ENCODE peak calls at places on chromosomes 1 and 21, in seven cellular contexts. F is breast epithelium, S is Panc1, U is endothelial cell of umbilical vein, Y is stomach, O is prostate gland, H is upper lobe of left lung. J is an unnamed sample.

GRCh38 chr1:9723926-9724325 is 72.4 kb downstream of the PIK3CD start:
- DNase-seq in F (no peak), S (no peak), U (no peak), Y (no peak), O (no peak), H (no peak), J (no peak)

GRCh38 chr1:94255476-94255875 is 18.1 kb upstream of the ARHGAP29 start:
- DNase-seq in F (no peak), S (no peak), U (peak), Y (no peak), O (no peak), H (no peak), J (no peak)

GRCh38 chr1:85463666-85464496 is 1.1 kb downstream of the DDAH1 start:
- DNase-seq in F (no peak), S (no peak), U (no peak), Y (no peak), O (no peak), H (no peak), J (no peak)

GRCh38 chr1:12208764-12209494 is 20.9 kb upstream of the VPS13D start:
- DNase-seq in F (peak), S (peak), U (peak), Y (peak), O (peak), H (peak), J (no peak)

GRCh38 chr1:29236993-29237905 is 927 bp downstream of the PTPRU start:
- DNase-seq in F (no peak), S (no peak), U (peak), Y (peak), O (peak), H (peak), J (no peak)

GRCh38 chr1:50522943-50523342 is 99.7 kb upstream of the DMRTA2 start:
- DNase-seq in F (no peak), S (no peak), U (no peak), Y (no peak), O (no peak), H (no peak), J (no peak)

GRCh38 chr1:41495171-41495948 is 10.9 kb upstream of the EDN2 start:
- DNase-seq in F (no peak), S (no peak), U (peak), Y (no peak), O (no peak), H (peak), J (no peak)

GRCh38 chr1:62869217-62869754 is 85.4 kb downstream of the ATG4C start:
- DNase-seq in F (no peak), S (no peak), U (no peak), Y (no peak), O (no peak), H (no peak), J (no peak)

GRCh38 chr1:219518168-219518905 is 94.6 kb downstream of the ZC3H11B start:
- DNase-seq in F (no peak), S (no peak), U (no peak), Y (no peak), O (no peak), H (no peak), J (no peak)

DNA sequence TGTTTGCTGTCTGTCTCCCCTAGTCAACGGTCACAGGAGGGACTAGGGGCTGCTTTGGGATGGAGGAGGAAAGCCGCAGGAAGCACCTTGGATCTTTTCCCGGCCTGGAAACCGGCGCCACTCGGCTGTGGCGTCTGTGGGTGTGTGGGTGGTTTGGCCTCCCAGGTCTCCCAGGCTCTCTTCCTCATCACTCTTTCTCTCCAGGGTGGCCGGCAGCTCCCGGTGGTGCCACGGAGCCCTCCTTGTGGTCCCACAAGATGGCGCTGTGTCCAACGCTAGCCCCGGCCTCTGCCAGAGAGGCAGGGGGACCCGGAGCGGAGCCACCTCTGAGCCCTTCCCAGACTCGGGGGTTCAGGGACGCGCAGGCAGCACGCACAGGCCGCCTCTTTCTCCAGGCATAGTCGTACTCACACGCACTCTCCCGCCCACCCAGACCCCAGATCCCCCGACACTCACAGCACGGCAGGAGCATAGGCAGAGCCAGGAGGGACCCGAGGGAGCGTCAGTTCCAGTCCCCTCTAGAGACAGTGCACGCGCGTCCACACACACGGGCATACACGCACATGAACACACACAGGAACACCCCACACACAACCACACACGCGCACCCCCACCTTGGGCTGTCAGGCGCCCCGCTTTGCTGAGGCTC is 31.2 kb downstream of the CDCP2 start:
- DNase-seq in F (peak), S (no peak), U (peak), Y (peak), O (peak), H (peak), J (no peak)
- TF ChIP-seq POLR2AphosphoS5 in F (peak), S (no peak), U (no peak), Y (no peak), O (peak), H (no peak), J (peak)

DNA sequence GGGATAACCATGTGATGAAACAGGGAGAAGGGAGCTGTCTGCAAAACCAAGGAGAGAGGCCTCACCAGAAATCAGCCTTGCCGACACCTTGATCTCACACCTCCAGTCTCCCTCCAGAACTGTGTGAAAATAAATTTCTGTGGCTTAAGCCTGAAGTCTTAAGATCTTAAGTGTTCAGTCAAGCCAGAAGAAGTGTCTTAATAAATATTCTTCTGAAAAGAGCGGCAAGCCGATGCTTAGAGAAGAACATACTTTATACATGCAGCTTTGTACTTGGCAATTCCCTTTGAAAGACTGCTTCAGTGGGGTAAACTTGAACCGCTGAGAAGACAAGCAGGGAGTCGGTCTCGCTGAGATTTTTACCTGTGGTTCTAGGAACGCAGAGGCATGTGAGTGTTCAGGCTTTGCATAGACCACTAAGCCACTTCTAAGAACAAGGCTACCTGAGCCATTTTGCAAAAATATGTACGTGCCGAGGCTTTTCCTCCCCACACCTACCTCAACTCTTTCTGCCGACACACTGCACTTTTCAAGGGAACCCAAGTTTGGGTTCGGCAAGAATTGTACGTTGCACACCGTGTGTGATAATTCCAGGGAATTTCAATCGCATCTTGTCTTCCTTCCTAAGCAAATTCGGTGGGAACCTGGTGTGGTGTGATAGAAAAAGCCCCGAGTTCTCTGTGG is 3.4 kb downstream of the RUNX1 start:
- DNase-seq in F (no peak), S (no peak), U (no peak), Y (no peak), O (no peak), H (no peak), J (no peak)
- H3K27ac ChIP-seq in F (no peak), S (no peak), U (no peak), Y (no peak), O (no peak), H (peak), J (peak)

GRCh38 chr1:3644273-3644672 is 5.6 kb downstream of the WRAP73 start:
- DNase-seq in F (peak), S (no peak), U (no peak), Y (no peak), O (no peak), H (no peak), J (no peak)
- TF ChIP-seq POLR2AphosphoS5 in F (no peak), S (no peak), U (no peak), Y (no peak), O (no peak), H (no peak), J (no peak)

GRCh38 chr1:33711511-33711910 is 152.4 kb upstream of the HMGB4 start:
- DNase-seq in F (no peak), S (no peak), U (no peak), Y (no peak), O (no peak), H (no peak), J (peak)
- H3K27ac ChIP-seq in F (no peak), S (no peak), U (no peak), Y (no peak), O (no peak), H (no peak), J (no peak)

DNA sequence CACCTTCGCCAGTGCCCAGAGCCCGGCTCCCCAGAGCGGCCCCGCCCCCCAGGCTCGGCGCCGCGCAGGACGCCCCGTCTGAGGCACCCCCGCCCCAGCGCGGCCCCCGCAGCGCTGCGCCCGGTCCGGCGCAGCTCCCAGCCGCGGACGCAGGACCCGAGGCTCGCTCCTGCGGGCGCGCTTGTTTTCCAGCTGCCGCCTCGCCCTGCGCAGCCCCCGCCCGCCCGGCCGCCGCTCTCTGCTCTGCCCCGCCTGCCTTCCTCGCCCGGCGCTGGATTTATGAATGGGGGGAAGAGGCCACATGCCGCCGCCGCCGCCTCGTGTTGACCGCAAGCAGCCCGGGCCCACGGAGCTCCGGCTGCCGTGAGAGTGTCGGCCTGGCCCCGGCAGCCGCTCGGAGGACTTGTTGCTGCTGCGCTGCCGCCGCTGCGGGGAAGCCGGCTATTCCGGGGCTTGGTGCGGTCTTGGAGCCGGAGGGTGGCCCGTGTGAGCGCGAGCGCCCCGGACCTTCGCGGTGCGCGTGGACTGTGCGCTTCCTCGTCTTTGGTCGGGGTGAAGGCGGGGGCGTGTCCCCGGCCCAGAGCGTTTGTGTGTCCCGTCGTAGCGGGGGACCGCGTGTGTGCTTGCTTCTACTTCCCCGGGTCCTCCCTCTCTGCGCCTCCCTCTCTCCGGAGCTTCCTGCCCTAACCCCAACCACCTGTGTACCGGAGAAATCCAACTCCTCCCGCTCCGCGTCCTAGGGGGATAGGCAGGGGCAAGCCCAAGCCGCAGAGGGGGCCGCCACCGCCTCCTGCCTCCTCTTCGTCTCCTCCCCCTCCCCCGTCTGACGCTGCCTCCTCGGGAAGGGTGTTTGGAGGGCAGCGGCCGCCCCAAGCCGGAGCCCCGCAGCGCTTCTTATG is 739 bp downstream of the KCNC4 start:
- DNase-seq in F (no peak), S (no peak), U (peak), Y (peak), O (peak), H (peak), J (no peak)
- TF ChIP-seq POLR2AphosphoS5 in F (no peak), S (no peak), U (peak), Y (no peak), O (no peak), H (no peak), J (peak)

J was measured in vagina.